ENCODE peak calls at places on chromosomes 4 and X, in eight cellular contexts. H is A549, U is IMR-90, K is SK-N-SH, A is GM12878, J is H1, X is K562, D is HepG2. B is an unnamed sample.

GRCh38 chr4:87978656-87979055 is 3.1 kb downstream of the SPP1 start:
- DNase-seq in H (peak), U (peak), K (no peak), A (no peak), J (no peak), X (peak), D (no peak), B (no peak)

GRCh38 chrX:80576815-80577533 is 156.7 kb downstream of the TENT5D start:
- DNase-seq in H (no peak), U (no peak), K (no peak), A (no peak), J (no peak), X (no peak), D (no peak), B (no peak)

GRCh38 chr4:55931833-55932232 is 16.9 kb upstream of the CEP135 start:
- DNase-seq in H (no peak), U (peak), K (no peak), A (no peak), J (no peak), X (no peak), D (no peak), B (no peak)

GRCh38 chrX:17703201-17703600 is 34.1 kb upstream of the SCML1 start:
- DNase-seq in H (peak), U (no peak), K (no peak), A (no peak), J (no peak), X (no peak), D (no peak), B (no peak)

GRCh38 chrX:30995060-30995700 is 76.7 kb downstream of the FTHL17 start:
- DNase-seq in H (no peak), U (no peak), K (no peak), A (no peak), J (no peak), X (no peak), D (peak), B (no peak)

GRCh38 chr4:135120190-135120589 is 918.6 kb upstream of the PABPC4L start:
- DNase-seq in H (no peak), U (peak), K (no peak), A (no peak), J (no peak), X (no peak), D (no peak), B (no peak)

GRCh38 chr4:15353207-15353606 is 74.6 kb upstream of the C1QTNF7 start:
- DNase-seq in H (no peak), U (no peak), K (no peak), A (no peak), J (no peak), X (no peak), D (no peak), B (no peak)

GRCh38 chrX:151902813-151903591 is 9.7 kb upstream of the MAGEA4 start:
- DNase-seq in H (peak), U (peak), K (no peak), A (no peak), J (no peak), X (no peak), D (peak), B (peak)

GRCh38 chr4:44638091-44638490 is 13.3 kb downstream of the YIPF7 start:
- DNase-seq in H (no peak), U (no peak), K (no peak), A (no peak), J (no peak), X (no peak), D (no peak), B (no peak)

GRCh38 chr4:70399319-70399718 is 1.6 kb downstream of the OPRPN start:
- DNase-seq in H (no peak), U (no peak), K (no peak), A (no peak), J (no peak), X (no peak), D (no peak), B (no peak)

GRCh38 chrX:83326517-83326916 is 181.6 kb upstream of the POU3F4 start:
- DNase-seq in H (no peak), U (no peak), K (no peak), A (no peak), J (no peak), X (no peak), D (no peak), B (no peak)

GRCh38 chr4:81688085-81688484 is 216.4 kb upstream of the RASGEF1B start:
- DNase-seq in H (peak), U (no peak), K (no peak), A (no peak), J (no peak), X (no peak), D (no peak), B (no peak)

GRCh38 chr4:110484767-110485166 is 8.8 kb downstream of the ENPEP start:
- DNase-seq in H (no peak), U (peak), K (no peak), A (no peak), J (no peak), X (no peak), D (no peak), B (no peak)

GRCh38 chr4:55086561-55086960 is 38.8 kb downstream of the KDR start:
- DNase-seq in H (no peak), U (no peak), K (peak), A (no peak), J (no peak), X (no peak), D (no peak), B (no peak)

GRCh38 chr4:96093057-96093456 is 253.2 kb downstream of the PDHA2 start:
- DNase-seq in H (no peak), U (no peak), K (no peak), A (no peak), J (no peak), X (no peak), D (no peak), B (no peak)

GRCh38 chrX:138986235-138986634 is 274.7 kb upstream of the FGF13 start:
- DNase-seq in H (no peak), U (no peak), K (no peak), A (no peak), J (no peak), X (no peak), D (no peak), B (no peak)

GRCh38 chr4:141416677-141417363 is 196.1 kb downstream of the ZNF330 start:
- DNase-seq in H (no peak), U (peak), K (no peak), A (no peak), J (no peak), X (no peak), D (no peak), B (no peak)

GRCh38 chrX:107935664-107936433 is 46.3 kb downstream of the TEX13B start:
- DNase-seq in H (peak), U (no peak), K (no peak), A (no peak), J (peak), X (no peak), D (no peak), B (no peak)

GRCh38 chr4:125198916-125199315 is 115.8 kb upstream of the FAT4 start:
- DNase-seq in H (no peak), U (peak), K (no peak), A (no peak), J (no peak), X (no peak), D (no peak), B (no peak)

GRCh38 chr4:79042079-79042674 is 102.9 kb upstream of the PAQR3 start:
- DNase-seq in H (peak), U (peak), K (peak), A (no peak), J (no peak), X (peak), D (peak), B (peak)

GRCh38 chrX:37986893-37987292 is 19.5 kb upstream of the SYTL5 start:
- DNase-seq in H (no peak), U (peak), K (no peak), A (no peak), J (no peak), X (no peak), D (peak), B (no peak)

GRCh38 chr4:177266492-177266891 is 43.2 kb upstream of the NEIL3 start:
- DNase-seq in H (no peak), U (no peak), K (no peak), A (no peak), J (no peak), X (no peak), D (no peak), B (no peak)

GRCh38 chr4:177267911-177268310 is 41.8 kb upstream of the NEIL3 start:
- DNase-seq in H (no peak), U (no peak), K (no peak), A (no peak), J (no peak), X (no peak), D (no peak), B (no peak)

GRCh38 chr4:177271091-177271490 is 38.6 kb upstream of the NEIL3 start:
- DNase-seq in H (no peak), U (no peak), K (no peak), A (no peak), J (no peak), X (no peak), D (no peak), B (no peak)

GRCh38 chr4:177275999-177276398 is 33.7 kb upstream of the NEIL3 start:
- DNase-seq in H (no peak), U (no peak), K (no peak), A (no peak), J (no peak), X (no peak), D (no peak), B (no peak)

DNA sequence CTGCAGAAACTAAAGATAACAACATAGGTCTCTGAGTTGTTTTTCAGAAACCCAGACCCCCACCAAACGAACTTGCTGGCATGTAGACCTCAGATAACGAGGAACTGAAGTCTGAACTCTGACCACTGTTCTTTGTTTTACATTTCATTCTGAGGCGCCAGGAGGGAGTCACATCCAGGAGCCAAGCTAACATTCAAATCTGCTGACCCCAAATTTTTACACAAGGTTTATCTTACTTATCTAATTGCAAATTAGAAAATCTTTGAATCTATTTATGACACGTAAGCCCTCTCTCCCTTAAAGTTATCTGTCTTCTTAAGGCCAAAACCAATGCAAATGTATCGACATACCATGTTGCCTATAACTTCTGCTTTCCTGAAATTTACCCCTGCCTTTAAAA is 37.7 kb upstream of the NEIL3 start:
- DNase-seq in H (no peak), U (no peak), K (no peak), A (no peak), J (no peak), X (no peak), D (no peak), B (no peak)
- TF ChIP-seq RAD21 in H (no peak), U (no peak), K (no peak), A (no peak), J (no peak), X (no peak), D (no peak), B (no peak)

GRCh38 chr4:105679186-105679585 is 29.3 kb downstream of the INTS12 start:
- DNase-seq in H (no peak), U (no peak), K (no peak), A (no peak), J (no peak), X (no peak), D (no peak), B (no peak)
- TF ChIP-seq RAD21 in H (no peak), U (no peak), K (no peak), A (no peak), J (no peak), X (no peak), D (no peak), B (no peak)

GRCh38 chr4:145907363-145907762 is 31.3 kb downstream of the ZNF827 start:
- DNase-seq in H (no peak), U (no peak), K (no peak), A (no peak), J (no peak), X (no peak), D (no peak), B (no peak)

GRCh38 chr4:145912391-145912790 is 26.2 kb downstream of the ZNF827 start:
- DNase-seq in H (no peak), U (no peak), K (no peak), A (no peak), J (no peak), X (no peak), D (no peak), B (no peak)

GRCh38 chr4:145909773-145910172 is 28.9 kb downstream of the ZNF827 start:
- DNase-seq in H (peak), U (no peak), K (no peak), A (no peak), J (peak), X (no peak), D (no peak), B (no peak)

GRCh38 chr4:145907827-145908226 is 30.8 kb downstream of the ZNF827 start:
- DNase-seq in H (no peak), U (peak), K (no peak), A (no peak), J (no peak), X (no peak), D (no peak), B (no peak)

GRCh38 chr4:145909331-145909730 is 29.3 kb downstream of the ZNF827 start:
- DNase-seq in H (peak), U (no peak), K (peak), A (no peak), J (peak), X (peak), D (no peak), B (no peak)
- TF ChIP-seq RAD21 in H (no peak), U (no peak), K (no peak), A (no peak), J (no peak), X (no peak), D (no peak), B (no peak)

DNA sequence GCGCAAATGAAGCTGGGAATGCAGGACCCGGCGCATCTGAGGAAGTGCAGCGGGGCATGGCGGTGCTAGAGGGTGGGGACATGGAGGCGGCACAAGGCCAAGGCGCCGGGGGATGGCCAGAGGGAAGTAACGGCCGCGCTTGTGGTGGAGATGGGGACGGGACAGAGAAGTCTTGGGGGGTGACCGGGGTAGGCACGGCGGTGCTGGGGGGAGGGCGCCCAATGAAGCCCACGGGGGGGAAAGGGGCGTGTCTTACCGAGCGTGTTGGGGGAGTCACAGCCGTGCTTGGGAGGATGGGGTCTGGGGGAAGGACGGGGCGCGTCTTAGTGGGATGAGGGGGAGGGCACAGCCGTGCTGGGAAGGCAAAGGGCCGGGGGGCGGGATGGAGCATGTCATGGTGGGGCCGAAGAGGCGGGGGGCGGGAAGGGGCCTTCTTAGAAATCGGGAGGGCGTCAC is 984 bp downstream of the ARSD start:
- DNase-seq in H (no peak), U (peak), K (peak), A (no peak), J (peak), X (no peak), D (peak), B (no peak)
- TF ChIP-seq RAD21 in H (no peak), U (no peak), K (no peak), A (no peak), J (no peak), X (no peak), D (no peak), B (no peak)

DNA sequence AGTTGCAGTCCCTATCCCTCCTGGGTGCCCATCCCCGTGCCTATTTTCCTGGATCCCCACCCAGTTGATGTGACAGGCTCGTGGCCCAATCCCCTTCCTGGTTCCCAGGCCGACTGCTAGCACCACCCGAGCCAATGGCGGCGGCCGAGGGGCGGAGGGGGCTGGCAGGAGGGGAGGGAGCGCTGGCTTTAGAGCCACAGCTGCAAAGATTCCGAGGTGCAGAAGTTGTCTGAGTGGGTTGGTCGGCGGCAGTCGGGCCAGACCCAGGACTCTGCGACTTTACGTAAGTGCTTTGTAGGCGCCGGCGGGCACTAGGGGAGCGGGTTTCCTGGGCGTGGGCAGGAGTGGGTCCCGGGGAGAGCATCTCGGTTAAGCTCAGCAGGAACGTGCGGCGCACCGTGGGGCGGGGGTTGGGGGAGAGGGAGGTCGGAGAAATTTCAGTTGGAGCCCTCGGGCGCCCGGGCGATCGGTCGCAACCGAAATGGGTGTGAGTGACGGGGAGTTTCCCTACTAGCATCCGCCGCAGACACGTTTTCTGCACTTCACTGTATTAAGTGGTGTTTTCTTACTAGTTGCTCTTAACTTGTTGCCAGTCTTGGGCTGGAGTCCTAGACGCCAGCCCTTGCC is at the start of gene PLS3:
- DNase-seq in H (peak), U (peak), K (peak), A (no peak), J (peak), X (no peak), D (peak), B (peak)
- TF ChIP-seq RAD21 in H (no peak), U (no peak), K (no peak), A (no peak), J (no peak), X (no peak), D (no peak), B (no peak)

GRCh38 chr4:67700119-67700873 is 659 bp downstream of the UBA6 start:
- DNase-seq in H (no peak), U (peak), K (peak), A (no peak), J (no peak), X (peak), D (no peak), B (no peak)
- TF ChIP-seq RAD21 in H (no peak), U (no peak), K (no peak), A (no peak), J (no peak), X (no peak), D (no peak), B (no peak)